ENCODE peak calls at places on chromosome 17, in five cellular contexts. One of them, this sample, is unnamed.

GRCh38 chr17:79320331-79320730 is 245.7 kb downstream of the ENGASE start:
- DNase-seq in mammary epithelial cell: no peak
- DNase-seq in IMR-90: no peak
- DNase-seq in K562: no peak
- DNase-seq in OCI-LY7: no peak
- DNase-seq in this sample: no peak

GRCh38 chr17:2396568-2397246 is 4.2 kb downstream of the MNT start:
- DNase-seq in mammary epithelial cell: peak
- DNase-seq in IMR-90: peak
- DNase-seq in K562: peak
- DNase-seq in OCI-LY7: peak
- DNase-seq in this sample: peak

GRCh38 chr17:41467546-41467945 is 360 bp upstream of the KRT32 start:
- DNase-seq in mammary epithelial cell: no peak
- DNase-seq in IMR-90: no peak
- DNase-seq in K562: no peak
- DNase-seq in OCI-LY7: no peak
- DNase-seq in this sample: peak

GRCh38 chr17:945672-946071 is 33.9 kb downstream of the NXN start:
- DNase-seq in mammary epithelial cell: no peak
- DNase-seq in IMR-90: no peak
- DNase-seq in K562: no peak
- DNase-seq in OCI-LY7: no peak
- DNase-seq in this sample: no peak

GRCh38 chr17:8173056-8173870 is 2.9 kb downstream of the TMEM107 start:
- DNase-seq in mammary epithelial cell: peak
- DNase-seq in IMR-90: peak
- DNase-seq in K562: peak
- DNase-seq in OCI-LY7: peak
- DNase-seq in this sample: peak

GRCh38 chr17:72719582-72720493 is 372.6 kb downstream of the SLC39A11 start:
- DNase-seq in mammary epithelial cell: no peak
- DNase-seq in IMR-90: peak
- DNase-seq in K562: no peak
- DNase-seq in OCI-LY7: no peak
- DNase-seq in this sample: no peak

GRCh38 chr17:45286286-45286685 is 24.4 kb upstream of the SPATA32 start:
- DNase-seq in mammary epithelial cell: no peak
- DNase-seq in IMR-90: no peak
- DNase-seq in K562: no peak
- DNase-seq in OCI-LY7: no peak
- DNase-seq in this sample: no peak

GRCh38 chr17:38329808-38330730 is 13.7 kb downstream of the GPR179 start:
- DNase-seq in mammary epithelial cell: no peak
- DNase-seq in IMR-90: no peak
- DNase-seq in K562: no peak
- DNase-seq in OCI-LY7: no peak
- DNase-seq in this sample: no peak

GRCh38 chr17:27244481-27245223 is 49.3 kb upstream of the WSB1 start:
- DNase-seq in mammary epithelial cell: peak
- DNase-seq in IMR-90: peak
- DNase-seq in K562: no peak
- DNase-seq in OCI-LY7: no peak
- DNase-seq in this sample: peak

GRCh38 chr17:19579867-19580565 is 46.4 kb downstream of the SLC47A1 start:
- DNase-seq in mammary epithelial cell: no peak
- DNase-seq in IMR-90: no peak
- DNase-seq in K562: no peak
- DNase-seq in OCI-LY7: no peak
- DNase-seq in this sample: peak

GRCh38 chr17:67628580-67629013 is 89.1 kb upstream of the NOL11 start:
- DNase-seq in mammary epithelial cell: no peak
- DNase-seq in IMR-90: no peak
- DNase-seq in K562: peak
- DNase-seq in OCI-LY7: peak
- DNase-seq in this sample: peak

DNA sequence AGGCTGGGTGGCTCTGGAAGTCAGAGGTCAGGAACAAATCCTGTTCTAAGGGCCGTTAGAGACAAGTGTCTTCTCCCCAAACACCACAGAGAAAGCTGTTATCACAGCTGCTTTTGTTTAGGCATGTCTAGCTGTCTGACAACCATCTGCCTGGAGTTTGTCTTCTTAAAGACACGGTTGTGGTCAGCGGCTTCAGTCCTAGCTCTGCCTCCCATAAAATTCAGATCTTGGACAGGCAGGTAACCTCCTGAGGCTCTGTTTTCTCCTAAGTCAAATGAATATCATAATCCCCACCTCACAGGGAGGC is 2.3 kb upstream of the ITGA3 start:
- DNase-seq in mammary epithelial cell: peak
- DNase-seq in IMR-90: peak
- DNase-seq in K562: no peak
- DNase-seq in OCI-LY7: no peak
- DNase-seq in this sample: no peak
- H3K27ac ChIP-seq in mammary epithelial cell: peak
- H3K27ac ChIP-seq in IMR-90: peak
- H3K27ac ChIP-seq in K562: no peak
- H3K27ac ChIP-seq in OCI-LY7: no peak
- H3K27ac ChIP-seq in this sample: no peak

GRCh38 chr17:81434079-81434478 is 38.8 kb downstream of the BAHCC1 start:
- DNase-seq in mammary epithelial cell: no peak
- DNase-seq in IMR-90: no peak
- DNase-seq in K562: no peak
- DNase-seq in OCI-LY7: no peak
- DNase-seq in this sample: no peak
- H3K27ac ChIP-seq in mammary epithelial cell: no peak
- H3K27ac ChIP-seq in IMR-90: no peak
- H3K27ac ChIP-seq in K562: no peak
- H3K27ac ChIP-seq in OCI-LY7: no peak
- H3K27ac ChIP-seq in this sample: no peak

GRCh38 chr17:6059406-6059805 is 10.8 kb upstream of the WSCD1 start:
- DNase-seq in mammary epithelial cell: no peak
- DNase-seq in IMR-90: no peak
- DNase-seq in K562: no peak
- DNase-seq in OCI-LY7: no peak
- DNase-seq in this sample: no peak

GRCh38 chr17:6066183-6066948 is 3.8 kb upstream of the WSCD1 start:
- DNase-seq in mammary epithelial cell: no peak
- DNase-seq in IMR-90: no peak
- DNase-seq in K562: no peak
- DNase-seq in OCI-LY7: no peak
- DNase-seq in this sample: no peak

GRCh38 chr17:6064855-6065254 is 5.3 kb upstream of the WSCD1 start:
- DNase-seq in mammary epithelial cell: no peak
- DNase-seq in IMR-90: no peak
- DNase-seq in K562: no peak
- DNase-seq in OCI-LY7: no peak
- DNase-seq in this sample: no peak

GRCh38 chr17:6065351-6065750 is 4.8 kb upstream of the WSCD1 start:
- DNase-seq in mammary epithelial cell: no peak
- DNase-seq in IMR-90: no peak
- DNase-seq in K562: no peak
- DNase-seq in OCI-LY7: no peak
- DNase-seq in this sample: no peak

DNA sequence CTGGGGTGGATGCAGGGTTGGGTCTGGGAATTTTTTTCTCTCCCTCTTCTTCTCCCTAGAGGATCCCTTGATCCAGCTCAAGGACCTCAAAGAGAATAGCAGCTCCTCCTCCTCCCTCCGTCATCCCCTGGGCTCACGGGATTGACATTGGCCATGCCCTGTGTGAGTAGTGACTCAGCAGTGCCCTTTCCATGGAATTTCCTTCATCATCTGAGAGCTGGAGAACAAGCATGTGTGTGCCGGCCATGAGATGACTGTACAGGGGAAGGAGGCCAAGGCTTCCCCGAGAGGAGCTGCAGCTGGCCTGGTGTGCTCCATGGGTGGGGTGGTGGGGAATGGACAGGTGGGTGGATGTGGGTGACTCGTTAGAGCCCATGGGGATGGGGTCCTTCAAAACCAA is 8.9 kb upstream of the WSCD1 start:
- DNase-seq in mammary epithelial cell: peak
- DNase-seq in IMR-90: peak
- DNase-seq in K562: no peak
- DNase-seq in OCI-LY7: no peak
- DNase-seq in this sample: no peak
- H3K27ac ChIP-seq in mammary epithelial cell: no peak
- H3K27ac ChIP-seq in IMR-90: no peak
- H3K27ac ChIP-seq in K562: no peak
- H3K27ac ChIP-seq in OCI-LY7: no peak
- H3K27ac ChIP-seq in this sample: no peak

DNA sequence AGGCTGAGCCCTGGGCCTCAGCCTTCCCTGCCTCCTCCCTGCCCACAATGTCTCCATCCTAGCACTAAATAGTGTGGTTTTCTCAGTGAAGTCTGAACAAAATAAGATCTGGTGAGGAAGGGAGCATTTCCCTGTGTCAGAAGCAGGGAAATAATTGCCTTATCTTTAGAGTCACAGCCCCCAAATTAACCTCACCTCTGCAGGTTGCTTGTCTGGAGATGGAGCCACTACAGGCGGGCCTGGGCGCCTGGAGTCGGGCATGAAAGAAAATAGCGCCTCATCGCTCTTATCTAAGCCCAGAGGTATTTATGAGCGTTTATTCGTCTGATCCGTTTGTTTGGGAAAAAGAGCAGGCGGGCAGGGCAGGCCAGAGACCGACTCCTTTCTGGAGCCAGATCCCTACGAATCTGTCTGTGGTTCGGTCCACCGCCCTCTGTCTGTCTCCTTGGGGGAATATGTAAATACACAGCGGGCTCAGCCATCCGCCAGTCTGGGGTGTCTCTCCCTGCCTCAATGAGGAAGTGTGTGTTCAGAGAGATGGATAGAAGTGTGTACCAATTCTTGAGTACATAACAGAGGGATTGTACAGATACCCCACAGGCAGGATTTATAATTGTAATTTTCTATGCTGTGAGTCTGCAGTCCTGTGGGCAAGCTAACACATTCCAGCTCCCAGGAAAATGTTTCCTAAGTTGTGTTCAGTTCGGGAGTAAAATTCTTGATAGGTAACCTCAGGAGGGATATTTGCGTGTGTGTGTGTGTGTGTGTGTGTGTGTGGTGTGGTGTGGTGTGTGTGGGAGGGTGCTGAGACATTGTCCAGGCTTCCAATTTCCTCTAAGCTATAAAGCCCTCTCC is 4.3 kb downstream of the HOXB6 start:
- DNase-seq in mammary epithelial cell: no peak
- DNase-seq in IMR-90: peak
- DNase-seq in K562: no peak
- DNase-seq in OCI-LY7: no peak
- DNase-seq in this sample: no peak
- H3K27ac ChIP-seq in mammary epithelial cell: no peak
- H3K27ac ChIP-seq in IMR-90: no peak
- H3K27ac ChIP-seq in K562: no peak
- H3K27ac ChIP-seq in OCI-LY7: no peak
- H3K27ac ChIP-seq in this sample: no peak

GRCh38 chr17:50265212-50265611 is 9.1 kb upstream of the TMEM92 start:
- DNase-seq in mammary epithelial cell: no peak
- DNase-seq in IMR-90: no peak
- DNase-seq in K562: no peak
- DNase-seq in OCI-LY7: no peak
- DNase-seq in this sample: no peak

GRCh38 chr17:50267074-50267841 is 7.0 kb upstream of the TMEM92 start:
- DNase-seq in mammary epithelial cell: no peak
- DNase-seq in IMR-90: peak
- DNase-seq in K562: peak
- DNase-seq in OCI-LY7: no peak
- DNase-seq in this sample: no peak

GRCh38 chr17:50266384-50267073 is 7.7 kb upstream of the TMEM92 start:
- DNase-seq in mammary epithelial cell: peak
- DNase-seq in IMR-90: peak
- DNase-seq in K562: peak
- DNase-seq in OCI-LY7: no peak
- DNase-seq in this sample: no peak

GRCh38 chr17:50264263-50265113 is 9.8 kb upstream of the TMEM92 start:
- DNase-seq in mammary epithelial cell: no peak
- DNase-seq in IMR-90: peak
- DNase-seq in K562: peak
- DNase-seq in OCI-LY7: no peak
- DNase-seq in this sample: no peak

DNA sequence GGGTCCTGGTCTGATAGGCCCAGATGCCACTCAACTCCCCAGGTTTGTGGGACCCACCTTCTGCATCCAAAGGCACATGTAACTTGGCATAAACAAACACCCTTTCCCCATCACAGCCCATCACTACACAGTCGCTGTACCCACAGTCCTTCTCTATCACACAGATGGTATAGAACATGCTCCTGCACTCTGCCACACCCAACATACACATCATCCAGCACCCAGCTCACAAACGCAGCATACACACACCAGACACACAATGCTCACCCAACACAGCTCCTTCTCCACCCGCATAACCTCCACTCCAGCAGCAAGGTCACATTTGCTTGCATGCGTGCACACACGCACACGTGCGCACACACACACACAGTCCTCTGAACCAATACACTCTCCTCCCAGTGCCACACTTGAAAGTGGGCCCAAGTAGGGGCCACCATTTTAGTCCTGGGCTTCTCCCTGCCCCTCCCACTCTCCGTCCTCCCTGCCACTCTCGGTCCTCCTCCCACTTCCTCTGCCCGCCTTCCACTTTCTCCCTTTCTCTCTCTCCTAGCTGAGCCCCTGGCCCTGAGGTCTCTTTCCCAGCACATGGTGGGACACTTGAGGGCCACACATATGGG is 8.5 kb upstream of the TMEM92 start:
- DNase-seq in mammary epithelial cell: no peak
- DNase-seq in IMR-90: no peak
- DNase-seq in K562: peak
- DNase-seq in OCI-LY7: no peak
- DNase-seq in this sample: no peak
- H3K27ac ChIP-seq in mammary epithelial cell: no peak
- H3K27ac ChIP-seq in IMR-90: peak
- H3K27ac ChIP-seq in K562: no peak
- H3K27ac ChIP-seq in OCI-LY7: no peak
- H3K27ac ChIP-seq in this sample: no peak

GRCh38 chr17:77365584-77366186 is 224.9 kb downstream of the SEC14L1 start:
- DNase-seq in mammary epithelial cell: peak
- DNase-seq in IMR-90: peak
- DNase-seq in K562: no peak
- DNase-seq in OCI-LY7: no peak
- DNase-seq in this sample: peak
- H3K27ac ChIP-seq in mammary epithelial cell: peak
- H3K27ac ChIP-seq in IMR-90: peak
- H3K27ac ChIP-seq in K562: no peak
- H3K27ac ChIP-seq in OCI-LY7: no peak
- H3K27ac ChIP-seq in this sample: peak